ENCODE peak calls at places on chromosomes 2 and 18, in nine cellular contexts. L is K562, B is cardiac muscle cell, P is heart right ventricle, M is spleen, V is adrenal gland, I is neural progenitor cell, A is upper lobe of right lung, F is uterus. Y is an unnamed sample.

GRCh38 chr2:204108874-204109295 is 172.3 kb downstream of the ICOS start:
- DNase-seq in F (no peak), A (no peak), V (no peak), I (no peak), B (no peak), L (no peak), P (no peak), M (no peak), Y (no peak)

GRCh38 chr2:146598791-146599190 is 1246.0 kb upstream of the ACVR2A start:
- DNase-seq in A (no peak), M (no peak), I (no peak), B (no peak), F (no peak), P (no peak), V (no peak), L (no peak), Y (no peak)

GRCh38 chr2:144460981-144461766 is 58.7 kb downstream of the ZEB2 start:
- DNase-seq in V (peak; percentile 65), F (peak; percentile 69), I (no peak), A (no peak), L (no peak), P (no peak), B (peak; percentile 96), M (no peak), Y (no peak)

GRCh38 chr2:161223139-161223732 is 63.0 kb downstream of the TANK start:
- DNase-seq in M (no peak), A (no peak), V (no peak), B (peak; percentile 68), F (no peak), P (no peak), I (peak; percentile 27), L (peak; percentile 35), Y (no peak)

GRCh38 chr2:237483018-237483731 is 3.9 kb upstream of the MLPH start:
- DNase-seq in I (peak; percentile 45), B (peak; percentile 57), P (no peak), V (no peak), A (peak; percentile 76), F (no peak), L (no peak), M (peak; percentile 21), Y (no peak)

GRCh38 chr18:11108956-11109355 is 40.4 kb downstream of the PIEZO2 start:
- DNase-seq in F (no peak), V (no peak), P (no peak), A (no peak), M (no peak), L (no peak), I (no peak), B (no peak), Y (no peak)

GRCh38 chr2:74100254-74101216 is 47.2 kb downstream of the BOLA3 start:
- DNase-seq in I (no peak), F (no peak), M (no peak), V (no peak), B (no peak), A (peak; percentile 89), L (no peak), P (no peak), Y (no peak)

GRCh38 chr18:10057401-10057800 is 143.6 kb downstream of the VAPA start:
- DNase-seq in B (no peak), P (no peak), I (no peak), A (no peak), L (no peak), F (peak; percentile 12), V (no peak), M (no peak), Y (no peak)

GRCh38 chr18:68874361-68874760 is 76.5 kb downstream of the CCDC102B start:
- DNase-seq in P (no peak), M (no peak), L (no peak), B (peak; percentile 27), A (no peak), I (no peak), F (no peak), V (no peak), Y (no peak)

GRCh38 chr2:26809876-26810577 is 24.2 kb downstream of the CENPA start:
- DNase-seq in F (no peak), A (no peak), I (no peak), B (no peak), V (no peak), M (no peak), L (no peak), P (no peak), Y (no peak)

GRCh38 chr2:47645246-47645645 is 137.7 kb upstream of the MSH6 start:
- DNase-seq in A (peak; percentile 7), F (no peak), M (no peak), L (no peak), V (no peak), P (no peak), B (no peak), I (no peak), Y (no peak)

GRCh38 chr2:55156326-55156725 is 75.8 kb downstream of the CLHC1 start:
- DNase-seq in P (no peak), M (no peak), V (no peak), F (peak; percentile 38), I (no peak), L (no peak), A (no peak), B (peak; percentile 61), Y (no peak)

GRCh38 chr2:187169864-187170263 is 278.2 kb downstream of the CALCRL start:
- DNase-seq in P (no peak), A (no peak), F (no peak), I (no peak), L (no peak), B (no peak), M (no peak), V (no peak), Y (no peak)

GRCh38 chr2:230225486-230225885 is at the start of gene SP140:
- DNase-seq in B (no peak), V (peak; percentile 43), P (no peak), A (peak; percentile 77), M (peak; percentile 93), F (no peak), L (no peak), I (no peak), Y (no peak)

GRCh38 chr18:3460823-3461398 is 10.9 kb downstream of the TGIF1 start:
- DNase-seq in V (no peak), P (no peak), F (no peak), I (no peak), L (no peak), M (no peak), B (no peak), A (no peak), Y (no peak)

GRCh38 chr2:43415582-43415981 is 180.3 kb downstream of the THADA start:
- DNase-seq in F (no peak), L (no peak), I (no peak), V (no peak), A (no peak), M (no peak), P (no peak), B (no peak), Y (no peak)

GRCh38 chr18:32276896-32277295 is 87.1 kb downstream of the MEP1B start:
- DNase-seq in B (no peak), I (no peak), M (no peak), V (no peak), F (no peak), L (no peak), A (no peak), P (no peak), Y (no peak)
- H3K4me1 ChIP-seq in B (no peaks in the 10 kb centered on the region), I (peaks cover 5% of the 10 kb centered on the region), M (peaks cover 3% of the 10 kb centered on the region), V (no peaks in the 10 kb centered on the region), F (no peaks in the 10 kb centered on the region), L (no peaks in the 10 kb centered on the region), A (no peaks in the 10 kb centered on the region), P (peaks cover 15% of the 10 kb centered on the region), Y (peaks cover 1% of the 10 kb centered on the region)

GRCh38 chr2:199797431-199797830 is 53.6 kb downstream of the FTCDNL1 start:
- DNase-seq in I (no peak), P (no peak), B (no peak), F (no peak), V (no peak), A (no peak), M (no peak), L (no peak), Y (no peak)

GRCh38 chr2:199798881-199799580 is 52.0 kb downstream of the FTCDNL1 start:
- DNase-seq in P (peak; percentile 10), F (no peak), M (no peak), B (peak; percentile 71), A (no peak), V (peak; percentile 64), I (no peak), L (no peak), Y (no peak)

GRCh38 chr2:199792381-199792780 is 58.6 kb downstream of the FTCDNL1 start:
- DNase-seq in P (no peak), B (no peak), I (no peak), M (no peak), F (no peak), V (no peak), A (no peak), L (no peak), Y (no peak)

DNA sequence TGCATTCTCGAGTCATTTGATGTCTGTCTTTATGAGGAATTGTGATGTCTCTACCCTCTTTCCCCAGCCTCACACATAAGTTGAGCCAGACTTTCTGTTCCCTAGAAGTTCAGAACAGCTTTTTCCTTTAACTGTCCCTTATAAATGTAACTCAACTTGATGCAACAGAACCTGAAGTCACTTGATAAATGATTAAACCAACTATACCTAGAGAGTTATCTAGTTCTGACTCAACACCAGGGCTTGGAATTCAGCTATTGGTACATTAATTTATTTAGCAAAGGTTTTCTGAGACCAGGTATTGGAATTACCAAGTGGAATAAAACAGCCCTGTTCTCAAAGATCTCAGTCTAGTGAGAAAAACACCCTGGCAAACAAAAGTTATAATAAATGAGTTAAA is 53.0 kb downstream of the FTCDNL1 start:
- DNase-seq in F (no peak), I (no peak), A (no peak), M (no peak), V (no peak), L (no peak), P (no peak), B (no peak), Y (no peak)
- H3K27ac ChIP-seq in F (no peak overlapping the region), I (no peak overlapping the region), A (no peak overlapping the region), M (no peak overlapping the region), V (no peak overlapping the region), L (no peak overlapping the region), P (no peak overlapping the region), B (no peak overlapping the region), Y (no peak overlapping the region)

DNA sequence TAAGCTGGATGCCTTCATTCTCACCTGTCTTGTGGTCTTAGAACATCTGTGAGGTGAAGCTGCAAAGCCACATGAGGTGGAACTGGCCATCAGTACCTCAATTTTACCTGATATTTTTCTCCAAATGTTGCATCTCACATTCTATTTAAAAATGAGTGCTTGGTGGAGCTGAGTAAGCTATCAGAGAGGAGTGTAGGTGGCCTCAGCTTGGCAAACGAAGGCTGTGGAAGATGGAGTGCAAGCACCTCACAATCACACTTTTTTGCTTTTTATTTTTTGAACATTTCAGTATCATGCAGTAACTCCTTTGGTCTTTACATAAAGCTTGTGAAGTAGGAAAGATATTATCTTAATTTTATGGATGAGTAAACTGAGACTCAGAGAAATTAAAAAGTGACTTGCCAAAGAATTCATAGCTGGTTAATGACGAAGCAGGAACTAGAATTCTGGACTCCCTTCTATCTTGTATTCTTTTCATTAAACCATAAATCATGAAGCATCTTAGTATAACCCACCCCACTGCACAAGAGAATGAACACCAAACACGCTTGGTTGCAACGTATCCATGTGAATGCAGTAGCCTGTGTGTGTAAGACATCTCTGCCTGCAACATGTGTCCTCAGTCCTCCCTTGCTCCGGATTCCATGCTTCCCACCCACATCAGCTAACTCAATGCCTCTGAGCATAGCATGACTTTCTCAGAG is 27.2 kb downstream of the C2orf49 start:
- DNase-seq in B (no peak), L (no peak), M (no peak), I (no peak), P (no peak), F (no peak), V (no peak), A (no peak), Y (no peak)
- H3K36me3 ChIP-seq in B (peaks cover 91% of the 10 kb centered on the region), L (peaks cover 76% of the 10 kb centered on the region), M (peaks cover 19% of the 10 kb centered on the region), I (no peaks in the 10 kb centered on the region), P (peaks cover 14% of the 10 kb centered on the region), F (no peaks in the 10 kb centered on the region), V (peaks cover 91% of the 10 kb centered on the region), A (peaks cover 37% of the 10 kb centered on the region), Y (peaks cover 7% of the 10 kb centered on the region)

GRCh38 chr2:60329225-60329624 is 224.2 kb downstream of the BCL11A start:
- DNase-seq in L (no peak), M (no peak), P (no peak), V (no peak), A (no peak), I (no peak), B (no peak), F (no peak), Y (no peak)
- H3K4me1 ChIP-seq in L (no peaks in the 10 kb centered on the region), M (no peaks in the 10 kb centered on the region), P (no peaks in the 10 kb centered on the region), V (no peaks in the 10 kb centered on the region), A (no peaks in the 10 kb centered on the region), I (no peaks in the 10 kb centered on the region), B (no peaks in the 10 kb centered on the region), F (no peaks in the 10 kb centered on the region), Y (no peaks in the 10 kb centered on the region)

Y was measured in iPS DF 6.9.